ENCODE peak calls at places on chromosomes 2 and 18, in six cellular contexts. N is A549, E is lower lobe of right lung, I is choroid plexus epithelial cell, J is HepG2, A is sigmoid colon. C is an unnamed sample.

GRCh38 chr2:160613466-160614153 is 120.0 kb upstream of the RBMS1 start:
- DNase-seq in N (no peak), I (peak), J (no peak), E (no peak), A (no peak), C (peak)

GRCh38 chr18:21672868-21673267 is 31.7 kb downstream of the ABHD3 start:
- DNase-seq in I (peak), A (no peak), J (peak), E (no peak), N (peak), C (peak)

GRCh38 chr2:59301466-59302402 is 1060.6 kb upstream of the FANCL start:
- DNase-seq in J (peak), N (peak), I (peak), A (peak), E (no peak), C (peak)

GRCh38 chr2:130286983-130287655 is 55.6 kb upstream of the IMP4 start:
- DNase-seq in J (no peak), A (no peak), N (no peak), E (no peak), I (no peak), C (no peak)

GRCh38 chr2:43270461-43270860 is 44.1 kb upstream of the ZFP36L2 start:
- DNase-seq in A (no peak), J (no peak), N (no peak), I (no peak), E (no peak), C (no peak)

GRCh38 chr18:47265197-47265596 is 13.7 kb upstream of the SKOR2 start:
- DNase-seq in I (peak), J (no peak), E (no peak), A (no peak), N (no peak), C (peak)

GRCh38 chr2:173058097-173058496 is 17.5 kb upstream of the MAP3K20 start:
- DNase-seq in A (no peak), E (no peak), I (no peak), N (no peak), J (no peak), C (peak)

GRCh38 chr2:170917957-170918356 is 11.1 kb upstream of the GORASP2 start:
- DNase-seq in A (no peak), I (no peak), N (no peak), E (no peak), J (no peak), C (no peak)

GRCh38 chr2:50995610-50996009 is 36.3 kb downstream of the NRXN1 start:
- DNase-seq in E (no peak), A (peak), I (peak), J (no peak), N (no peak), C (peak)

GRCh38 chr18:49322770-49323490 is 137.5 kb downstream of the DYM start:
- DNase-seq in A (no peak), J (no peak), E (no peak), N (no peak), I (no peak), C (no peak)

GRCh38 chr18:49321271-49321670 is 139.2 kb downstream of the DYM start:
- DNase-seq in E (no peak), I (no peak), N (no peak), A (no peak), J (no peak), C (no peak)

GRCh38 chr18:49321800-49322461 is 138.5 kb downstream of the DYM start:
- DNase-seq in E (no peak), J (no peak), A (no peak), I (peak), N (no peak), C (peak)

DNA sequence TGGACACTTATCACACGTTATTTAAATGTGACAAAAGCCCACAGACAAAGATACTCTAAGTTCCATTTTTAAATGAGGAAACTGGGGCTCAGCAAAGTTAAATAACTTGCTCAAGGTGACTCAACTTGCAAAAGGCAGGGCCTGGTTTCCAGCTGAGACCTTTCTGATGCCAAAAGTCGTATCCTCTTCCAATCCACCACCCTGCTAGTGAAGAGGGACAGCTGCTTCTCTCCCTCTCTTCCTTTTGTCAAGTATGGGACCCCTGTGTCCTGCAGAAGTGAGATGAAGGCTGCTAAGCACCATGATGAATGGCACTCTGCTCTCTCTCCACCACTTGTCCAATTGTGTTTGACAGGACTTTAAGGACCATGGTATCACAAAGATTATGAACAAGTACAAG is 140.9 kb downstream of the DYM start:
- DNase-seq in E (no peak), I (peak), A (no peak), J (no peak), N (no peak), C (no peak)
- TF ChIP-seq CTCF in E (no peak), I (no peak), A (no peak), J (no peak), N (no peak), C (no peak)

GRCh38 chr2:11410101-11410500 is 55.9 kb downstream of the E2F6 start:
- DNase-seq in I (no peak), E (no peak), N (no peak), A (no peak), J (no peak), C (no peak)

GRCh38 chr2:11409184-11409959 is 56.6 kb downstream of the E2F6 start:
- DNase-seq in J (no peak), A (no peak), E (no peak), N (no peak), I (no peak), C (no peak)

GRCh38 chr2:11412449-11412810 is 53.5 kb downstream of the E2F6 start:
- DNase-seq in I (no peak), J (no peak), A (no peak), N (no peak), E (no peak), C (no peak)

GRCh38 chr2:11411244-11411643 is 54.7 kb downstream of the E2F6 start:
- DNase-seq in J (no peak), A (no peak), N (no peak), E (no peak), I (no peak), C (no peak)

GRCh38 chr2:11411768-11412448 is 54.1 kb downstream of the E2F6 start:
- DNase-seq in J (peak), E (no peak), A (peak), N (no peak), I (peak), C (peak)
- H3K4me3 ChIP-seq in J (no peak), E (peak), A (peak), N (peak), I (peak), C (peak)

GRCh38 chr2:85992611-85993010 is 103.8 kb upstream of the ST3GAL5 start:
- DNase-seq in E (no peak), N (no peak), I (no peak), A (no peak), J (no peak), C (no peak)
- TF ChIP-seq CTCF in E (no peak), N (no peak), I (no peak), A (no peak), J (no peak), C (no peak)

DNA sequence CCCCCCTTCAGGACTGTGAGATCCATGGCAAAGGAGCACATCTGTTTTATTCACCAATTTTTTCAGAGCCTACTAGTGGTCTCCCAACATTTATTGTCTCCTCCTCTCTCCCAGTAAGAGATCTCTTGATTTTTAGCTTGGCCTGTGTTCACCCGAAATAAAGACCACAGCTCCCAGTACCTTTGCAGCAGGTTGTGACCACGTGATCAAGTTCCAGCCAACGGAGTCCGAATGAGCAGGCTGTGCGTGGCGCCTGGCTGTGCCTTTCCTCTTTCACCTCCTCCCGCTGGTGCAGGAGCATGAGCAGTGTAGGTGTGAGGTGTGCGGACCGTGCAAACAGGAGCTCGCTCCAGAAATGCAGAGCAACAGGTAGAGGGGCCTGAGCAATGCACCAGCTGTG is 143.6 kb upstream of the GLI2 start:
- DNase-seq in N (no peak), A (no peak), J (no peak), I (no peak), E (no peak), C (no peak)
- H3K4me3 ChIP-seq in N (no peak), A (no peak), J (no peak), I (no peak), E (no peak), C (no peak)

DNA sequence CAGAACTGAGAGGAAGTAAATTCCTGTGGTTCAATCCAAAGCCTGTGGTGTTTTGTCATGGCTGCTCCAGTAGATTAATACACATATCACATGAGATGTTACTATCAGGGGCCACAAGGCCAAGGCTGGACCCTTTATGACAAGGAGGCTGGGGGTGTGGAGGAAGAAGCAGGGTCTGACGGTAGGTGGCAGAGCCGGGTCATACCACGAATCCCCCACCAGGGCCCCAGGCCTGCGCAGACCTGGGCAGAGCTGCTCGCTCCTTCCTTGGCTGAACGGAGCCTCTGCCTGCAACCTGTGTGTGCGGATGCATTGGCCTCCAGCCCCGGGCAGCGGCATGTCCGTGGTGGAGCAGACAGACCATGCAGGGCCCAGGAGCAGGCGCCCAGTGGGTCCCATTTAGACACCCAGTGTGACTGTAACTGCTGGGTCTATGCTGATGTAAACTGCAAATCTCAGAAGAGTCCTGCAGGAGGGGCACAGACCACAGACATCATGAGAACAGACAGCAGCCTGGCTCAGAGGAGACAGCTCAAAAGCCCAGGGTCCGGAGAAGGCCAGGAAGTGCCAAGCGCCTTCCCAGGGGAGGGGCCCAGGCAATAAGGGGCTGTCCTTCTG is 155.2 kb downstream of the PXDN start:
- DNase-seq in A (no peak), I (peak), N (no peak), E (peak), J (no peak), C (no peak)
- TF ChIP-seq CTCF in A (no peak), I (peak), N (no peak), E (no peak), J (peak), C (no peak)

C was measured in fibroblast of the aortic adventitia.